ENCODE peak calls at places on chromosome 11, in nine cellular contexts. U is naive thymus-derived CD4-positive, alpha-beta T cell; A is CD4-positive, alpha-beta memory T cell; Q is mucosa of descending colon; S is kidney epithelial cell; M is small intestine; V is cardiac muscle cell; Z is A673; F is neural progenitor cell. H is an unnamed sample.
A peak's percentile ranks its signal among the peaks of the same experiment; 100 is the strongest.

GRCh38 chr11:63929616-63930015 is 9.2 kb upstream of the NAA40 start:
- DNase-seq in U (no peak), F (no peak), V (no peak), M (no peak), A (no peak), S (no peak), Z (no peak), Q (no peak), H (no peak)

GRCh38 chr11:44628730-44629361 is 63.4 kb downstream of the CD82 start:
- DNase-seq in Q (no peak), S (no peak), A (no peak), U (no peak), Z (no peak), M (no peak), V (no peak), F (no peak), H (no peak)

GRCh38 chr11:65793144-65793581 is 6.3 kb downstream of the OVOL1 start:
- DNase-seq in Q (peak; percentile 85), M (peak; percentile 88), F (no peak), S (no peak), A (no peak), V (no peak), Z (no peak), U (no peak), H (no peak)

GRCh38 chr11:134330611-134331564 is 900 bp upstream of the GLB1L2 start:
- DNase-seq in F (peak; percentile 59), A (no peak), M (peak; percentile 31), Q (no peak), U (no peak), Z (no peak), S (no peak), V (no peak), H (no peak)

GRCh38 chr11:19938051-19938856 is 222.0 kb downstream of the DBX1 start:
- DNase-seq in M (peak; percentile 34), S (no peak), V (peak; percentile 75), A (no peak), U (no peak), Z (peak; percentile 44), Q (peak; percentile 71), F (peak; percentile 74), H (no peak)

GRCh38 chr11:74316772-74317505 is 5.5 kb upstream of the P4HA3 start:
- DNase-seq in U (no peak), M (no peak), F (no peak), Q (no peak), A (no peak), Z (no peak), S (no peak), V (no peak), H (no peak)

GRCh38 chr11:9250139-9250582 is 15.0 kb downstream of the DENND5A start:
- DNase-seq in Z (no peak), V (no peak), S (no peak), M (peak; percentile 20), U (peak; percentile 82), F (no peak), A (peak; percentile 59), Q (no peak), H (no peak)

GRCh38 chr11:76216536-76217326 is 10.4 kb upstream of the WNT11 start:
- DNase-seq in V (peak; percentile 46), S (no peak), Z (no peak), U (no peak), A (no peak), Q (no peak), M (no peak), F (peak; percentile 43), H (no peak)

GRCh38 chr11:118923721-118924587 is 1.8 kb downstream of the BCL9L start:
- DNase-seq in Z (no peak), F (no peak), S (no peak), A (no peak), M (peak; percentile 55), Q (peak; percentile 47), U (peak; percentile 51), V (no peak), H (no peak)

GRCh38 chr11:1451781-1452470 is 34.7 kb downstream of the MOB2 start:
- DNase-seq in Q (no peak), Z (no peak), V (no peak), M (no peak), S (no peak), F (no peak), U (no peak), A (no peak), H (no peak)

GRCh38 chr11:72711141-72711540 is 36.9 kb upstream of the PDE2A start:
- DNase-seq in S (no peak), M (no peak), V (no peak), Z (no peak), Q (no peak), F (no peak), A (no peak), U (no peak), H (no peak)

GRCh38 chr11:72712168-72712721 is 38.0 kb upstream of the PDE2A start:
- DNase-seq in M (no peak), A (no peak), S (no peak), U (no peak), Q (peak; percentile 49), F (peak; percentile 56), V (no peak), Z (no peak), H (no peak)

GRCh38 chr11:72709478-72710238 is 35.4 kb upstream of the PDE2A start:
- DNase-seq in U (no peak), M (no peak), A (no peak), S (no peak), V (no peak), F (no peak), Z (no peak), Q (no peak), H (no peak)

GRCh38 chr11:72712876-72713275 is 38.7 kb upstream of the PDE2A start:
- DNase-seq in V (no peak), F (no peak), Z (no peak), U (no peak), S (no peak), Q (no peak), A (no peak), M (no peak), H (no peak)

DNA sequence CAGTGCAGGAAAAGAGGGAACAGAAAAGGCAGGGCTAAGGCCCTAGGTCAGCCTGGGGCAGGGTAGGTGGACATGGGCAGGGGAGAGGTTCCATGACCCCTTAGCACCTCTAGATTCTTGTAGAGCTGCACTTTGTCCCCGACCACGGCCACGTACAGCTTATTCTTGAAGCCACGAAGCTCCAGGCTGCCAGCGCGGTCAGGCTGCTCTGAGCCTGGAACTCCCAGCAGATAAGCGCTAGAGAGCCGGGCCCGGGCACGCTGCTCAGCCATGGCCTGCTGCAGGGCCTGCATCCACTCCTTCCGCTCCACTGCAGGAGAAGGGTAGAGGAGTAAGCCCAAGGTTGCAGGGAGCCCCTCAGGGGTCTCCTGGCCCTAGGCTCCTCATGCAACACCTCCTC is 36.1 kb upstream of the PDE2A start:
- DNase-seq in Z (no peak), S (no peak), M (no peak), Q (no peak), F (no peak), V (no peak), U (no peak), A (no peak), H (no peak)
- H3K36me3 ChIP-seq in Z (peaks cover 6% of the 10 kb centered on the region), S (no peaks in the 10 kb centered on the region), M (peaks cover 21% of the 10 kb centered on the region), Q (no peaks in the 10 kb centered on the region), F (no peaks in the 10 kb centered on the region), V (peaks cover 3% of the 10 kb centered on the region), U (peaks cover 7% of the 10 kb centered on the region), A (peaks cover 74% of the 10 kb centered on the region), H (peaks cover 45% of the 10 kb centered on the region)

DNA sequence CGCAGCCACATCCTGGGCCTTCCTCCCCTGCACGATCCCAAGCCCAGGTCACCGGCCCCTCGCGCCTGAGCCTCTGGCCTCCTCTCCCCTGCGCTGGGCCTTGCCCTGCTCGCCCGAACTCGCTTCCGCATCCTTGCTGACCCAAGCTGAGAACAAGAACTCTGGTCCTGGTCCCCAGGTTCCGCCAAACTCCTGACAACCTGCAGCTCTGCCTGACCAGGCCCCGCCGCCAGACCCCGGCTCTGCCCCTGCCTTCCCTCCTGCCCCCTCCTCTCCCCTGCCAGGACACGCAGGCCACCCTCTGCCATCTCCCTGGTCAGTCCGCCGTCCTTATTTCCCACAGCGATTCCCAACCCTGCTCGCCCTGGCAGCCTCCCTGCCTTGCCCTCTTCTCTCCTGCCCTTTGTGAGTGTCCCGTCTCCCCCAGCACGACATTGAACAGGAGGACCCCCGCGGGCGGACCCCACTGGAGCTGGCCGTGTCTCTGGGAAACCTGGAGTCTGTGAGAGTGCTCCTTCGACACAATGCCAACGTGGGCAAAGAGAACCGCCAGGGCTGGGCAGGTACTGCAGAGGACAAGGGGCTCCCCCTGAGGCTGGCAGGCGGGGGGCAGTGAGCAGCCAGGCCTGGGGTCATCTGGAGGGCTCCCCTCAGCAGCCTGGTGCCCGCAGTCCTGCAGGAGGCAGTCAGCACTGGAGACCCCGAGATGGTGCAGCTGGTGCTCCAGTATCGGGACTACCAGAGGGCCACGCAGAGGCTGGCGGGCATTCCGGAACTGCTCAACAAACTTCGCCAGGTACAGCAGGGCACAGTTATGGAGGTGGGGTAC is 762 bp downstream of the ANKRD13D start:
- DNase-seq in Z (no peak), Q (peak; percentile 38), F (peak; percentile 63), A (no peak), U (no peak), V (no peak), M (no peak), S (no peak), H (no peak)
- H3K36me3 ChIP-seq in Z (peaks cover 66% of the 10 kb centered on the region), Q (peaks cover 9% of the 10 kb centered on the region), F (no peaks in the 10 kb centered on the region), A (peaks cover 34% of the 10 kb centered on the region), U (no peaks in the 10 kb centered on the region), V (peaks cover 6% of the 10 kb centered on the region), M (peaks cover 6% of the 10 kb centered on the region), S (peaks cover 2% of the 10 kb centered on the region), H (peaks cover 25% of the 10 kb centered on the region)

GRCh38 chr11:117287668-117288067 is 3.5 kb upstream of the BACE1-AS start:
- DNase-seq in U (no peak), V (no peak), A (no peak), M (peak; percentile 76), Q (no peak), S (no peak), F (no peak), Z (no peak), H (no peak)
- H3K36me3 ChIP-seq in U (no peaks in the 10 kb centered on the region), V (peaks cover 37% of the 10 kb centered on the region), A (peaks cover 30% of the 10 kb centered on the region), M (peaks cover 13% of the 10 kb centered on the region), Q (no peaks in the 10 kb centered on the region), S (no peaks in the 10 kb centered on the region), F (no peaks in the 10 kb centered on the region), Z (peaks cover 40% of the 10 kb centered on the region), H (peaks cover 23% of the 10 kb centered on the region)

GRCh38 chr11:116847612-116848011 is 10.2 kb upstream of the APOA1 start:
- DNase-seq in U (no peak), S (no peak), V (no peak), M (no peak), Q (no peak), Z (no peak), F (no peak), A (no peak), H (no peak)

GRCh38 chr11:116851631-116852030 is 14.2 kb upstream of the APOA1 start:
- DNase-seq in M (no peak), Q (peak; percentile 47), A (peak; percentile 37), U (peak; percentile 16), F (no peak), S (no peak), V (no peak), Z (peak; percentile 65), H (no peak)

GRCh38 chr11:116852261-116853125 is 15.1 kb upstream of the APOA1 start:
- DNase-seq in F (no peak), A (no peak), M (peak; percentile 93), S (no peak), Q (peak; percentile 70), U (no peak), Z (no peak), V (no peak), H (peak; percentile 55)

GRCh38 chr11:116849491-116849890 is 12.1 kb upstream of the APOA1 start:
- DNase-seq in Z (no peak), A (no peak), U (no peak), F (no peak), V (no peak), S (no peak), Q (no peak), M (no peak), H (no peak)

GRCh38 chr11:116849060-116849459 is 11.6 kb upstream of the APOA1 start:
- DNase-seq in M (no peak), V (no peak), Q (no peak), F (no peak), A (no peak), Z (no peak), S (no peak), U (no peak), H (no peak)
- H3K36me3 ChIP-seq in M (peaks cover 15% of the 10 kb centered on the region), V (peaks cover 40% of the 10 kb centered on the region), Q (no peaks in the 10 kb centered on the region), F (no peaks in the 10 kb centered on the region), A (peaks cover 42% of the 10 kb centered on the region), Z (peaks cover 43% of the 10 kb centered on the region), S (peaks cover 3% of the 10 kb centered on the region), U (peaks cover 20% of the 10 kb centered on the region), H (peaks cover 13% of the 10 kb centered on the region)